ENCODE peak calls at places on chromosome 4, in five cellular contexts. Z, X, O, P and Y are unnamed samples.
A peak's percentile ranks its signal among the peaks of the same experiment; 100 is the strongest.

GRCh38 chr4:67332627-67333026 is 212.7 kb downstream of the CENPC start:
- DNase-seq in P (no peak), O (no peak), X (peak; percentile 36), Z (no peak), Y (peak; percentile 7)

GRCh38 chr4:154738426-154738825 is 5.4 kb upstream of the LRAT start:
- DNase-seq in X (no peak), O (no peak), P (no peak), Z (no peak), Y (no peak)

GRCh38 chr4:48261288-48261687 is 8.3 kb downstream of the TEC start:
- DNase-seq in O (peak; percentile 24), Z (no peak), X (no peak), P (no peak), Y (no peak)

GRCh38 chr4:42150653-42151567 is 1.5 kb downstream of the BEND4 start:
- DNase-seq in P (peak; percentile 55), X (peak; percentile 38), O (no peak), Z (peak; percentile 3), Y (peak; percentile 7)

GRCh38 chr4:153151535-153152452 is 52.4 kb upstream of the TRIM2 start:
- DNase-seq in P (peak; percentile 95), X (peak; percentile 91), O (peak; percentile 28), Z (peak; percentile 92), Y (peak; percentile 66)

GRCh38 chr4:67727124-67727850 is 26.3 kb upstream of the UBA6 start:
- DNase-seq in X (no peak), O (peak; percentile 45), P (no peak), Z (no peak), Y (peak; percentile 73)

GRCh38 chr4:8832130-8832930 is 39.3 kb downstream of the HMX1 start:
- DNase-seq in Z (no peak), X (no peak), O (no peak), P (peak; percentile 44), Y (no peak)

GRCh38 chr4:70601422-70602039 is 9.5 kb downstream of the AMBN start:
- DNase-seq in Z (peak; percentile 56), P (peak; percentile 55), X (peak; percentile 85), O (peak; percentile 74), Y (peak; percentile 61)

GRCh38 chr4:41635441-41635840 is 97.5 kb downstream of the LIMCH1 start:
- DNase-seq in O (no peak), P (no peak), X (no peak), Z (no peak), Y (no peak)

GRCh38 chr4:118338981-118339765 is 13.6 kb downstream of the PRSS12 start:
- DNase-seq in Z (no peak), P (no peak), X (no peak), O (peak; percentile 91), Y (no peak)

GRCh38 chr4:55184600-55185523 is 59.5 kb upstream of the KDR start:
- DNase-seq in X (peak; percentile 68), P (peak; percentile 71), O (peak; percentile 66), Z (no peak), Y (peak; percentile 76)

GRCh38 chr4:25098964-25099843 is 61.0 kb downstream of the SEPSECS start:
- DNase-seq in P (no peak), X (no peak), Z (no peak), O (peak; percentile 63), Y (no peak)

GRCh38 chr4:75715105-75715799 is 9.1 kb upstream of the USO1 start:
- DNase-seq in Z (no peak), P (peak; percentile 41), O (peak; percentile 69), X (no peak), Y (peak; percentile 35)

GRCh38 chr4:183241771-183242170 is 78.3 kb downstream of the CLDN22 start:
- DNase-seq in X (no peak), O (no peak), Z (no peak), P (no peak), Y (no peak)

GRCh38 chr4:81621490-81621889 is 149.8 kb upstream of the RASGEF1B start:
- DNase-seq in P (no peak), O (no peak), Z (no peak), X (no peak), Y (no peak)

GRCh38 chr4:185039508-185040273 is 21.4 kb downstream of the HELT start:
- DNase-seq in Z (no peak), O (peak; percentile 68), X (peak; percentile 64), P (peak; percentile 70), Y (peak; percentile 56)

GRCh38 chr4:182144621-182145359 is 98.4 kb upstream of the TENM3 start:
- DNase-seq in O (peak; percentile 22), Z (peak; percentile 36), X (peak; percentile 36), P (peak; percentile 65), Y (no peak)

GRCh38 chr4:47071863-47072441 is 40.6 kb downstream of the GABRB1 start:
- DNase-seq in O (peak; percentile 86), Z (no peak), X (no peak), P (no peak), Y (peak; percentile 80)

GRCh38 chr4:95288552-95288951 is 260.2 kb downstream of the UNC5C start:
- DNase-seq in Z (no peak), X (no peak), P (no peak), O (no peak), Y (no peak)

GRCh38 chr4:176883681-176884418 is 91.1 kb upstream of the VEGFC start:
- DNase-seq in O (peak; percentile 88), X (no peak), P (no peak), Z (no peak), Y (peak; percentile 87)

GRCh38 chr4:61406677-61407076 is 206.6 kb downstream of the ADGRL3 start:
- DNase-seq in Z (no peak), X (no peak), O (no peak), P (no peak), Y (no peak)

DNA sequence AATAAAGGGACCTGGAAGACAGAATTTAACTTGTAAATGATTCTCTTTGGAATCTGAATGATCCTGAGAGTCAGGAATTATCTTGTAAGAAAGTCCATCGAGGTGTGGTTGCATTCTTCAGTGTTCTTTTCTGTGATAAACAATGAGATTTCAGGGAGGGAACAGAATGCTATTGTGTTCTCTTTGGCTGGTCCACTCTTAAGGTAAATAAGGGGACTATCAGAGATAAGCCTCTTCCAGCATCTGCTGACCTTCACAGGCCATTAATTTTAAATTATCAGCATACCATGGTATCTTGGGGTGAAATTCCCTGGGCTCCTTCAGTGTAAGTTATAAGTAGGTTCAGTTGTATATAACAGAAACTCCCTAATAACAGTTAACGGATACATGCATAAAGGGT is 107.1 kb upstream of the ARHGAP24 start:
- DNase-seq in P (no peak), O (no peak), Z (no peak), X (no peak), Y (no peak)
- H2BK15ac ChIP-seq in P (no peak overlapping the region), O (no peak overlapping the region), Z (no peak overlapping the region), X (no peak overlapping the region), Y (no peak overlapping the region)

GRCh38 chr4:6955261-6955911 is 45.8 kb downstream of the TBC1D14 start:
- DNase-seq in Z (no peak), X (no peak), O (no peak), P (no peak), Y (no peak)
- H3K18ac ChIP-seq in Z (no peak overlapping the region), X (no peak overlapping the region), O (no peak overlapping the region), P (no peak overlapping the region), Y (peak overlapping the region; percentile 35)

GRCh38 chr4:1043162-1043561 is 31.7 kb downstream of the FGFRL1 start:
- DNase-seq in P (no peak), Z (no peak), O (no peak), X (no peak), Y (no peak)

GRCh38 chr4:1044469-1045192 is 33.2 kb downstream of the FGFRL1 start:
- DNase-seq in O (no peak), Z (no peak), P (no peak), X (no peak), Y (no peak)

GRCh38 chr4:1045595-1046201 is 34.3 kb downstream of the FGFRL1 start:
- DNase-seq in P (no peak), O (no peak), X (no peak), Z (no peak), Y (no peak)

GRCh38 chr4:1043658-1044468 is 32.4 kb downstream of the FGFRL1 start:
- DNase-seq in X (peak; percentile 82), Z (peak; percentile 63), O (peak; percentile 99), P (peak; percentile 73), Y (peak; percentile 99)

DNA sequence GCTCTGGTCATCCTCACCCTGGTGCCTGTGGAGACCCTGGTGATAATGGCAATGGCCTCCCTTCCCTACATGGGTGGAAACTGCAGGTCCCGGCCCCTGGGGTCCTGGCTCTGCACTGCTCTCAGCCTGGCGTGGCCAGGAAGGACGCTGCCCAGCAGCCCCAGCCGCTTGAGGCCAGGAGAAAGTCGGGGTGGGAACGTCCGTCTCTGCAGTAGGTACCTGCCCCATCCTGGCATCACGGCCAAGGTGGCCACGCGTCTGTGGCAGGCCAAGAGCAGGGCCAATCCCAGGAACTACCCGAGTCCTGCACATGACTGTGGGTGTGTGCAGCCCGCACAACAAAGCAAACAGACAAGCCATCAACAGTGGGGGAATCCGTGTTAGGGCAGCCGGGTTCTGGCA is 33.8 kb downstream of the FGFRL1 start:
- DNase-seq in P (no peak), Z (no peak), X (no peak), O (no peak), Y (no peak)
- H4K91ac ChIP-seq in P (peak overlapping the region; percentile 55), Z (no peak overlapping the region), X (no peak overlapping the region), O (peak overlapping the region; percentile 100), Y (peak overlapping the region; percentile 100)

GRCh38 chr4:83195280-83195679 is 80.8 kb upstream of the PLAC8 start:
- DNase-seq in O (no peak), Z (no peak), P (no peak), X (no peak), Y (no peak)
- H2BK15ac ChIP-seq in O (no peak overlapping the region), Z (no peak overlapping the region), P (no peak overlapping the region), X (no peak overlapping the region), Y (no peak overlapping the region)

GRCh38 chr4:98558366-98558765 is 100.0 kb downstream of the TSPAN5 start:
- DNase-seq in X (no peak), Z (no peak), O (no peak), P (no peak), Y (no peak)
- H3K18ac ChIP-seq in X (no peak overlapping the region), Z (no peak overlapping the region), O (no peak overlapping the region), P (no peak overlapping the region), Y (no peak overlapping the region)